ENCODE peak calls at places on chromosomes 4 and X, in nine cellular contexts. O is amniotic stem cell; W is dermis blood vessel endothelial cell; G is stimulated activated naive CD4-positive, alpha-beta T cell; C is LHCN-M2; U is stimulated activated CD4-positive, alpha-beta T cell treated with anti-CD3 and anti-CD28 coated beads, Interleukin-4, amount 100 ng/mL, for 1 hour; Z is substantia nigra; M is posterior cingulate gyrus; B is SJSA1. P is an unnamed sample.

GRCh38 chr4:88219099-88219498 is 60.7 kb upstream of the ABCG2 start:
- DNase-seq in B (no peak), O (peak; percentile 3), M (no peak), W (peak; percentile 79), U (no peak), G (peak; percentile 24), Z (no peak), C (peak; percentile 55), P (peak; percentile 73)

GRCh38 chrX:915427-916234 is 285.0 kb downstream of the SHOX start:
- DNase-seq in G (no peak), O (no peak), U (no peak), B (no peak), W (no peak), Z (no peak), M (no peak), C (no peak), P (no peak)

GRCh38 chr4:104129243-104129642 is 365.5 kb downstream of the CXXC4 start:
- DNase-seq in U (no peak), O (no peak), Z (no peak), B (no peak), G (no peak), W (no peak), M (no peak), C (no peak), P (no peak)

GRCh38 chrX:155326610-155327009 is 7.8 kb downstream of the CLIC2 start:
- DNase-seq in Z (no peak), W (no peak), O (no peak), C (no peak), G (no peak), U (no peak), M (no peak), B (no peak), P (no peak)

GRCh38 chr4:7462509-7462971 is 27.8 kb upstream of the PSAPL1 start:
- DNase-seq in G (no peak), O (no peak), C (peak; percentile 3), M (peak; percentile 63), Z (peak; percentile 53), W (no peak), B (no peak), U (no peak), P (no peak)

GRCh38 chr4:138898282-138898681 is 117.3 kb upstream of the NOCT start:
- DNase-seq in U (no peak), W (no peak), O (peak; percentile 8), Z (no peak), C (peak; percentile 9), G (no peak), M (no peak), B (no peak), P (peak; percentile 51)

GRCh38 chr4:162644346-162644745 is 480.5 kb upstream of the FSTL5 start:
- DNase-seq in M (no peak), G (no peak), B (no peak), Z (no peak), U (no peak), W (no peak), O (peak; percentile 39), C (no peak), P (peak; percentile 25)

GRCh38 chr4:82820689-82821088 is 22.1 kb upstream of the SCD5 start:
- DNase-seq in W (no peak), G (no peak), C (no peak), O (no peak), M (no peak), B (no peak), Z (no peak), U (no peak), P (no peak)

GRCh38 chr4:157204634-157205244 is 15.8 kb upstream of the GRIA2 start:
- DNase-seq in W (peak; percentile 53), B (no peak), U (peak; percentile 11), M (no peak), C (peak; percentile 13), O (no peak), Z (peak; percentile 1), G (no peak), P (peak; percentile 25)

GRCh38 chr4:94472056-94472826 is 20.5 kb downstream of the PDLIM5 start:
- DNase-seq in U (no peak), B (no peak), O (peak; percentile 57), W (peak; percentile 77), G (no peak), Z (no peak), C (peak; percentile 81), M (no peak), P (no peak)

GRCh38 chr4:17511041-17511949 is 595 bp downstream of the QDPR start:
- DNase-seq in C (peak; percentile 46), M (peak; percentile 55), U (peak; percentile 68), Z (peak; percentile 42), W (peak; percentile 65), O (no peak), G (peak; percentile 60), B (peak; percentile 42), P (peak; percentile 51)

GRCh38 chrX:101415180-101416130 is 7.4 kb downstream of the HNRNPH2 start:
- DNase-seq in O (peak; percentile 6), Z (no peak), B (peak; percentile 42), C (peak; percentile 72), W (peak; percentile 83), G (peak; percentile 38), M (no peak), U (no peak), P (peak; percentile 85)

GRCh38 chr4:124726269-124726668 is 13.7 kb upstream of the ANKRD50 start:
- DNase-seq in W (no peak), C (no peak), Z (no peak), G (no peak), B (no peak), M (no peak), U (no peak), O (no peak), P (no peak)

GRCh38 chrX:110012818-110013484 is 10.0 kb downstream of the TMEM164 start:
- DNase-seq in U (no peak), M (no peak), W (no peak), O (no peak), B (no peak), G (no peak), C (no peak), Z (no peak), P (no peak)

GRCh38 chr4:6450709-6451108 is 21.7 kb downstream of the PPP2R2C start:
- DNase-seq in W (no peak), U (no peak), M (no peak), B (no peak), Z (no peak), O (no peak), G (no peak), C (no peak), P (no peak)

GRCh38 chrX:21781525-21781924 is 23.6 kb upstream of the SMPX start:
- DNase-seq in B (no peak), G (no peak), U (no peak), O (no peak), W (no peak), C (peak; percentile 90), Z (no peak), M (no peak), P (no peak)

GRCh38 chr4:144818136-144818535 is 172.2 kb downstream of the HHIP start:
- DNase-seq in G (no peak), C (no peak), W (no peak), B (no peak), Z (no peak), U (no peak), O (no peak), M (no peak), P (no peak)

GRCh38 chrX:40564447-40564846 is 16.3 kb upstream of the ATP6AP2 start:
- DNase-seq in M (no peak), W (no peak), C (no peak), Z (no peak), U (no peak), G (no peak), O (no peak), B (no peak), P (no peak)

GRCh38 chrX:39670281-39670680 is 427.5 kb downstream of the BCOR start:
- DNase-seq in C (no peak), O (no peak), M (no peak), B (no peak), Z (no peak), U (no peak), G (no peak), W (no peak), P (no peak)

GRCh38 chr4:168724243-168724642 is 227.4 kb downstream of the PALLD start:
- DNase-seq in Z (no peak), B (no peak), M (no peak), G (no peak), U (no peak), C (no peak), W (no peak), O (no peak), P (no peak)

GRCh38 chrX:40097492-40098263 is at the start of gene BCOR:
- DNase-seq in U (peak; percentile 78), O (no peak), M (no peak), B (peak; percentile 77), G (peak; percentile 64), Z (peak; percentile 57), W (peak; percentile 53), C (peak; percentile 51), P (peak; percentile 73)

GRCh38 chr4:80196259-80197131 is 808 bp upstream of the PRDM8 start:
- DNase-seq in O (no peak), W (no peak), G (no peak), C (no peak), B (no peak), U (no peak), Z (peak; percentile 39), M (peak; percentile 39), P (no peak)

GRCh38 chr4:14871676-14872430 is 130.4 kb upstream of the CPEB2 start:
- DNase-seq in M (no peak), G (no peak), W (peak; percentile 14), B (no peak), Z (no peak), U (peak; percentile 24), O (no peak), C (no peak), P (no peak)

GRCh38 chr4:31290836-31291235 is 570.7 kb downstream of the PCDH7 start:
- DNase-seq in C (no peak), G (no peak), B (no peak), W (no peak), Z (no peak), U (no peak), O (no peak), M (no peak), P (no peak)

GRCh38 chr4:73341454-73341853 is 62.6 kb upstream of the ALB start:
- DNase-seq in C (peak; percentile 59), O (no peak), M (no peak), W (peak; percentile 46), Z (peak; percentile 35), G (no peak), B (no peak), U (no peak), P (peak; percentile 51)

GRCh38 chrX:85114776-85115175 is 111.1 kb downstream of the APOOL start:
- DNase-seq in W (no peak), Z (no peak), B (no peak), C (no peak), G (no peak), M (no peak), O (no peak), U (no peak), P (no peak)

GRCh38 chr4:140252742-140253555 is 99.0 kb upstream of the MAML3 start:
- DNase-seq in B (peak; percentile 81), W (peak; percentile 91), U (peak; percentile 72), C (peak; percentile 54), M (peak; percentile 73), G (peak; percentile 24), Z (peak; percentile 72), O (peak; percentile 33), P (peak; percentile 52)

GRCh38 chr4:11028334-11028733 is 343.8 kb upstream of the CLNK start:
- DNase-seq in G (no peak), O (no peak), W (no peak), C (no peak), B (no peak), U (no peak), M (no peak), Z (no peak), P (no peak)

GRCh38 chrX:47247206-47247998 is 14.6 kb downstream of the USP11 start:
- DNase-seq in Z (no peak), M (no peak), C (no peak), O (no peak), B (no peak), U (no peak), G (no peak), W (peak; percentile 4), P (peak; percentile 8)

GRCh38 chrX:154138857-154139256 is 5.2 kb upstream of the OPN1LW start:
- DNase-seq in U (no peak), O (no peak), W (no peak), Z (no peak), B (no peak), M (no peak), C (no peak), G (no peak), P (no peak)

GRCh38 chrX:122940199-122940598 is 243.9 kb upstream of the GRIA3 start:
- DNase-seq in W (no peak), C (no peak), M (no peak), U (no peak), G (no peak), O (no peak), Z (no peak), B (no peak), P (no peak)